ENCODE peak calls at places on chromosomes 11 and 22, in five cellular contexts. One of them, this sample, is unnamed.

GRCh38 chr11:70580036-70580805 is 181.9 kb downstream of the CTTN start:
- DNase-seq in hippocampal formation: no peak
- DNase-seq in EH: no peak
- DNase-seq in Calu3: no peak
- DNase-seq in EL: no peak
- DNase-seq in this sample: no peak

GRCh38 chr22:22892096-22893052 is 4.8 kb downstream of the IGLL5 start:
- DNase-seq in hippocampal formation: no peak
- DNase-seq in EH: no peak
- DNase-seq in Calu3: no peak
- DNase-seq in EL: no peak
- DNase-seq in this sample: no peak

GRCh38 chr11:35142481-35143207 is 3.7 kb downstream of the CD44 start:
- DNase-seq in hippocampal formation: no peak
- DNase-seq in EH: peak; percentile 90
- DNase-seq in Calu3: peak; percentile 67
- DNase-seq in EL: peak; percentile 90
- DNase-seq in this sample: peak; percentile 84

GRCh38 chr22:43953988-43954771 is 1.1 kb upstream of the SAMM50 start:
- DNase-seq in hippocampal formation: no peak
- DNase-seq in EH: no peak
- DNase-seq in Calu3: no peak
- DNase-seq in EL: no peak
- DNase-seq in this sample: no peak

GRCh38 chr22:44495629-44496028 is 2.4 kb downstream of the RTL6 start:
- DNase-seq in hippocampal formation: no peak
- DNase-seq in EH: no peak
- DNase-seq in Calu3: no peak
- DNase-seq in EL: no peak
- DNase-seq in this sample: no peak

GRCh38 chr11:104623518-104623917 is 274.7 kb downstream of the CASP12 start:
- DNase-seq in hippocampal formation: no peak
- DNase-seq in EH: peak; percentile 12
- DNase-seq in Calu3: no peak
- DNase-seq in EL: peak; percentile 71
- DNase-seq in this sample: peak; percentile 82

GRCh38 chr11:78432058-78432515 is 14.5 kb upstream of the GAB2 start:
- DNase-seq in hippocampal formation: no peak
- DNase-seq in EH: peak; percentile 30
- DNase-seq in Calu3: peak; percentile 36
- DNase-seq in EL: peak; percentile 29
- DNase-seq in this sample: no peak

GRCh38 chr11:14029971-14030531 is 67.5 kb downstream of the SPON1 start:
- DNase-seq in hippocampal formation: no peak
- DNase-seq in EH: peak; percentile 34
- DNase-seq in Calu3: peak; percentile 46
- DNase-seq in EL: peak; percentile 47
- DNase-seq in this sample: peak; percentile 92

GRCh38 chr11:15534266-15534665 is 419.5 kb downstream of the INSC start:
- DNase-seq in hippocampal formation: no peak
- DNase-seq in EH: no peak
- DNase-seq in Calu3: no peak
- DNase-seq in EL: no peak
- DNase-seq in this sample: no peak

GRCh38 chr11:10673476-10674062 is 20.0 kb downstream of the IRAG1 start:
- DNase-seq in hippocampal formation: no peak
- DNase-seq in EH: peak; percentile 46
- DNase-seq in Calu3: no peak
- DNase-seq in EL: no peak
- DNase-seq in this sample: no peak

GRCh38 chr22:19679476-19680099 is 34.7 kb upstream of the SEPTIN5 start:
- DNase-seq in hippocampal formation: no peak
- DNase-seq in EH: no peak
- DNase-seq in Calu3: peak; percentile 53
- DNase-seq in EL: no peak
- DNase-seq in this sample: peak; percentile 1

GRCh38 chr11:100515087-100515486 is 172.0 kb upstream of the ARHGAP42 start:
- DNase-seq in hippocampal formation: no peak
- DNase-seq in EH: peak; percentile 52
- DNase-seq in Calu3: no peak
- DNase-seq in EL: peak; percentile 26
- DNase-seq in this sample: peak; percentile 73

GRCh38 chr22:35218079-35218478 is 39.2 kb upstream of the HMGXB4 start:
- DNase-seq in hippocampal formation: no peak
- DNase-seq in EH: peak; percentile 44
- DNase-seq in Calu3: no peak
- DNase-seq in EL: peak; percentile 66
- DNase-seq in this sample: no peak

GRCh38 chr11:78419327-78419726 is 1.7 kb upstream of the GAB2 start:
- DNase-seq in hippocampal formation: no peak
- DNase-seq in EH: peak; percentile 93
- DNase-seq in Calu3: no peak
- DNase-seq in EL: peak; percentile 91
- DNase-seq in this sample: peak; percentile 93

GRCh38 chr11:59076876-59077571 is 9.1 kb upstream of the GLYATL1B start:
- DNase-seq in hippocampal formation: no peak
- DNase-seq in EH: no peak
- DNase-seq in Calu3: no peak
- DNase-seq in EL: no peak
- DNase-seq in this sample: no peak

GRCh38 chr11:121368504-121368903 is 75.9 kb downstream of the SC5D start:
- DNase-seq in hippocampal formation: no peak
- DNase-seq in EH: no peak
- DNase-seq in Calu3: no peak
- DNase-seq in EL: no peak
- DNase-seq in this sample: no peak

GRCh38 chr11:128691802-128692749 is 1.8 kb upstream of the FLI1 start:
- DNase-seq in hippocampal formation: no peak
- DNase-seq in EH: no peak
- DNase-seq in Calu3: no peak
- DNase-seq in EL: no peak
- DNase-seq in this sample: no peak

GRCh38 chr11:105588001-105588400 is 21.9 kb upstream of the GRIA4 start:
- DNase-seq in hippocampal formation: no peak
- DNase-seq in EH: peak; percentile 67
- DNase-seq in Calu3: no peak
- DNase-seq in EL: peak; percentile 66
- DNase-seq in this sample: peak; percentile 53

GRCh38 chr11:9601041-9601875 is 27.8 kb downstream of the WEE1 start:
- DNase-seq in hippocampal formation: peak; percentile 39
- DNase-seq in EH: peak; percentile 89
- DNase-seq in Calu3: no peak
- DNase-seq in EL: peak; percentile 45
- DNase-seq in this sample: peak; percentile 48

GRCh38 chr11:108825381-108825780 is 160.5 kb downstream of the DDX10 start:
- DNase-seq in hippocampal formation: no peak
- DNase-seq in EH: no peak
- DNase-seq in Calu3: no peak
- DNase-seq in EL: peak; percentile 22
- DNase-seq in this sample: peak; percentile 66

GRCh38 chr11:71321433-71322191 is 69.2 kb upstream of the SHANK2 start:
- DNase-seq in hippocampal formation: no peak
- DNase-seq in EH: no peak
- DNase-seq in Calu3: no peak
- DNase-seq in EL: no peak
- DNase-seq in this sample: no peak

GRCh38 chr22:22848364-22848866 is 39.2 kb upstream of the IGLL5 start:
- DNase-seq in hippocampal formation: peak; percentile 25
- DNase-seq in EH: peak; percentile 54
- DNase-seq in Calu3: peak; percentile 81
- DNase-seq in EL: peak; percentile 47
- DNase-seq in this sample: peak; percentile 48

GRCh38 chr22:39283312-39284141 is 35.9 kb downstream of the RPL3 start:
- DNase-seq in hippocampal formation: peak; percentile 51
- DNase-seq in EH: peak; percentile 47
- DNase-seq in Calu3: peak; percentile 90
- DNase-seq in EL: peak; percentile 92
- DNase-seq in this sample: no peak

GRCh38 chr11:86176165-86176884 is 68.2 kb upstream of the EED start:
- DNase-seq in hippocampal formation: no peak
- DNase-seq in EH: peak; percentile 61
- DNase-seq in Calu3: peak; percentile 8
- DNase-seq in EL: peak; percentile 47
- DNase-seq in this sample: peak; percentile 83

This sample was measured in bronchial epithelial cell.